ENCODE peak calls at places on chromosomes 16 and 17, in eight cellular contexts. E is colonic mucosa; H is CD8-positive, alpha-beta T cell; Z is AG04449; C is fibroblast of mammary gland; Y is choroid plexus epithelial cell; I is cardiac fibroblast; W is stomach. Q is an unnamed sample.

GRCh38 chr16:67336646-67337045 is 10.0 kb downstream of the LRRC36 start:
- DNase-seq in E (no peak), H (no peak), W (no peak), Y (no peak), C (peak), I (no peak), Z (no peak), Q (no peak)

GRCh38 chr17:82236142-82236971 is 7.5 kb downstream of the SLC16A3 start:
- DNase-seq in W (peak), E (peak), C (peak), Z (no peak), Y (peak), I (peak), H (peak), Q (peak)

GRCh38 chr17:66281671-66282369 is 20.6 kb upstream of the PRKCA start:
- DNase-seq in Z (no peak), I (no peak), E (no peak), W (no peak), H (no peak), Y (no peak), C (no peak), Q (no peak)

GRCh38 chr16:15816228-15816627 is 40.6 kb downstream of the MYH11 start:
- DNase-seq in I (no peak), Y (no peak), C (no peak), W (no peak), Z (no peak), H (no peak), E (no peak), Q (no peak)

GRCh38 chr16:78321611-78322010 is 222.2 kb downstream of the WWOX start:
- DNase-seq in Y (no peak), I (no peak), H (no peak), Z (no peak), C (no peak), E (no peak), W (no peak), Q (no peak)

GRCh38 chr17:82458885-82459424 is 414 bp downstream of the NARF start:
- DNase-seq in C (no peak), I (peak), Y (peak), Z (no peak), H (no peak), E (peak), W (peak), Q (peak)

GRCh38 chr17:60372790-60373483 is 19.0 kb downstream of the USP32 start:
- DNase-seq in I (peak), C (peak), H (no peak), Y (peak), E (no peak), W (no peak), Z (no peak), Q (peak)

GRCh38 chr16:54431997-54432367 is 145.4 kb upstream of the IRX3 start:
- DNase-seq in Z (no peak), I (no peak), Y (no peak), W (no peak), H (no peak), E (no peak), C (no peak), Q (no peak)

GRCh38 chr17:35243459-35244204 is 760 bp downstream of the SLFN5 start:
- DNase-seq in W (peak), Y (peak), C (peak), Z (peak), H (peak), E (peak), I (peak), Q (peak)

GRCh38 chr17:27310548-27311110 is 16.7 kb downstream of the WSB1 start:
- DNase-seq in C (no peak), W (no peak), H (no peak), I (no peak), Y (no peak), E (no peak), Z (no peak), Q (no peak)

GRCh38 chr16:30778549-30779244 is 8.3 kb downstream of the ZNF629 start:
- DNase-seq in E (no peak), W (no peak), H (no peak), Z (no peak), C (peak), I (peak), Y (peak), Q (peak)

GRCh38 chr17:76943781-76944213 is 75.6 kb downstream of the MGAT5B start:
- DNase-seq in C (no peak), E (no peak), H (no peak), Z (no peak), I (no peak), Y (no peak), W (no peak), Q (no peak)

GRCh38 chr17:58995247-58995940 is 111.3 kb downstream of the TRIM37 start:
- DNase-seq in W (no peak), E (no peak), C (no peak), Z (no peak), H (no peak), Y (peak), I (peak), Q (no peak)

GRCh38 chr16:11076259-11077018 is 132.1 kb downstream of the CLEC16A start:
- DNase-seq in H (peak), C (no peak), E (no peak), Z (no peak), W (no peak), I (no peak), Y (no peak), Q (peak)

GRCh38 chr17:34235389-34236028 is 19.6 kb upstream of the CCL2 start:
- DNase-seq in Y (no peak), C (peak), H (no peak), Z (no peak), I (peak), W (peak), E (peak), Q (no peak)

GRCh38 chr17:17104494-17104893 is 62.2 kb downstream of the MPRIP start:
- DNase-seq in Z (no peak), C (no peak), H (no peak), E (no peak), W (no peak), Y (no peak), I (no peak), Q (no peak)

GRCh38 chr16:48381201-48381600 is 4.0 kb downstream of the SIAH1 start:
- DNase-seq in E (no peak), Y (peak), C (peak), I (no peak), H (no peak), Z (no peak), W (no peak), Q (peak)

GRCh38 chr16:89144681-89145080 is 26.9 kb upstream of the CDH15 start:
- DNase-seq in I (no peak), W (no peak), E (no peak), Y (no peak), C (no peak), H (peak), Z (no peak), Q (no peak)

GRCh38 chr16:78096386-78096785 is 3.1 kb upstream of the WWOX start:
- DNase-seq in E (no peak), I (no peak), W (no peak), Y (no peak), C (peak), H (no peak), Z (no peak), Q (no peak)

GRCh38 chr16:7482028-7482427 is 149.4 kb downstream of the RBFOX1 start:
- DNase-seq in H (no peak), W (no peak), I (no peak), C (no peak), Y (no peak), Z (no peak), E (no peak), Q (no peak)

GRCh38 chr17:78235885-78236284 is 4.5 kb downstream of the TMEM235 start:
- DNase-seq in C (no peak), I (no peak), Y (no peak), H (no peak), E (no peak), Z (no peak), W (no peak), Q (no peak)

GRCh38 chr17:69869667-69870066 is 205.4 kb upstream of the KCNJ16 start:
- DNase-seq in W (no peak), E (no peak), Z (no peak), Y (no peak), C (no peak), I (no peak), H (no peak), Q (no peak)

GRCh38 chr16:4307215-4308037 is 8.4 kb upstream of the GLIS2 start:
- DNase-seq in E (peak), Z (peak), Y (peak), H (peak), W (peak), C (peak), I (peak), Q (peak)

GRCh38 chr17:51951737-51952136 is 206.8 kb downstream of the CA10 start:
- DNase-seq in E (no peak), W (no peak), H (no peak), Z (no peak), C (no peak), I (no peak), Y (no peak), Q (no peak)

GRCh38 chr16:53166099-53166498 is 111.3 kb downstream of the CHD9 start:
- DNase-seq in H (no peak), C (no peak), Y (peak), Z (no peak), E (no peak), I (peak), W (no peak), Q (no peak)

GRCh38 chr17:9389116-9389515 is 186.5 kb downstream of the STX8 start:
- DNase-seq in I (peak), W (no peak), Z (peak), C (peak), E (no peak), Y (peak), H (no peak), Q (peak)

GRCh38 chr16:57042157-57043111 is 49.9 kb upstream of the CPNE2 start:
- DNase-seq in Y (peak), H (peak), I (no peak), Z (no peak), W (no peak), E (no peak), C (no peak), Q (no peak)

GRCh38 chr16:1581804-1582203 is 30.1 kb downstream of the IFT140 start:
- DNase-seq in W (no peak), E (no peak), Y (no peak), C (no peak), Z (no peak), I (no peak), H (no peak), Q (no peak)

GRCh38 chr16:2835638-2836493 is 5.8 kb downstream of the ZG16B start:
- DNase-seq in Y (peak), I (peak), Z (peak), E (peak), H (no peak), W (peak), C (peak), Q (peak)
- TF ChIP-seq CTCF in Y (no peak), I (no peak), Z (no peak), E (no peak), H (no peak), W (no peak), C (no peak), Q (no peak)

GRCh38 chr16:29663020-29663828 is at the start of gene SPN:
- DNase-seq in I (no peak), H (peak), Y (no peak), Z (no peak), C (no peak), W (no peak), E (no peak), Q (no peak)
- H3K4me3 ChIP-seq in I (no peak), H (peak), Y (no peak), Z (no peak), C (no peak), W (peak), E (peak), Q (no peak)

GRCh38 chr17:49191407-49191916 is 18.9 kb downstream of the GNGT2 start:
- DNase-seq in E (no peak), I (peak), Y (peak), W (no peak), Z (no peak), H (no peak), C (no peak), Q (no peak)

GRCh38 chr17:49193513-49194296 is 16.7 kb downstream of the GNGT2 start:
- DNase-seq in Z (no peak), I (peak), C (peak), H (peak), E (peak), Y (peak), W (peak), Q (peak)

GRCh38 chr17:49194297-49194607 is 16.1 kb downstream of the GNGT2 start:
- DNase-seq in W (no peak), I (no peak), Z (no peak), H (no peak), C (no peak), Y (no peak), E (no peak), Q (no peak)

GRCh38 chr17:49190932-49191331 is 19.4 kb downstream of the GNGT2 start:
- DNase-seq in I (no peak), C (no peak), Z (no peak), H (no peak), W (no peak), Y (no peak), E (no peak), Q (no peak)

DNA sequence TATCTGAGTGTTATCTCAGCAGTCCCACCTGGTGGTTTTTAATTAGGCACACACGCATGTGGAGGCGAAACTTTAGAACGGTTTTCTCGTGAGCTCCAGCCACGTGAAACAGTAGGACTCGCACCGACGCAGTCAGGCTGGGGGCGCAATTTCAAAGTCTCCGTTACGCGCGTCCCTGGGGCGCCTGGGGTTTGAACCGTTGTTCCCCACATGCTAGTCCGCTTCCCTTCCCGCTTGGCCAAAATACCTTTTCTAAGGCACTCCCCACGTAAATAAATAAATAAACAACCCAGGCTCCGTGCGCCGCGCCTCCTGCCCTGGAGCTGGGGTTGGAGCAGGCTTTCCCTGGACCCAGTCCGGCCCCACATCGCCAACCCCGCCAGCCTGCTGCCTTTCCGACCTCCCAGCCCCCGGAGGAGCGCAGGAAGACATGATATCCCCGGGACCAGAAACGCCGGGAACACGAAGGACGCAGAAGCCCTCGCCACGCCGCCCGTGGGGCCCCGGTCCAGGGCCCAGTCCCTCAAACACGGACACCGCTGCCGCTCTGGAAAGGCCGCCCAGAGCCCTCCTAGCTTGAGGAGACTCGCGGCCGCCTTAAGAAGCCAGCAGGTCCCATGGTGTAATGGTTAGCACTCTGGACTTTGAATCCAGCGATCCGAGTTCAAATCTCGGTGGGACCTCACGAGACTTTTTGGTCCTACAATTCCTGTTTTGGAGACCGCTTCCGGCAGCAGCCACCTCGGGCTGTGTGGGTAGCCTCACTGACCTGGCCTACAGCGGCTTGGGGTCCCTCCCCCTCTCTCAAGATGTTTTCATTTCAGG is 18.2 kb downstream of the GNGT2 start:
- DNase-seq in W (peak), E (peak), C (peak), Z (peak), Y (peak), H (peak), I (peak), Q (peak)
- TF ChIP-seq CTCF in W (no peak), E (no peak), C (peak), Z (peak), Y (peak), H (peak), I (peak), Q (peak)

DNA sequence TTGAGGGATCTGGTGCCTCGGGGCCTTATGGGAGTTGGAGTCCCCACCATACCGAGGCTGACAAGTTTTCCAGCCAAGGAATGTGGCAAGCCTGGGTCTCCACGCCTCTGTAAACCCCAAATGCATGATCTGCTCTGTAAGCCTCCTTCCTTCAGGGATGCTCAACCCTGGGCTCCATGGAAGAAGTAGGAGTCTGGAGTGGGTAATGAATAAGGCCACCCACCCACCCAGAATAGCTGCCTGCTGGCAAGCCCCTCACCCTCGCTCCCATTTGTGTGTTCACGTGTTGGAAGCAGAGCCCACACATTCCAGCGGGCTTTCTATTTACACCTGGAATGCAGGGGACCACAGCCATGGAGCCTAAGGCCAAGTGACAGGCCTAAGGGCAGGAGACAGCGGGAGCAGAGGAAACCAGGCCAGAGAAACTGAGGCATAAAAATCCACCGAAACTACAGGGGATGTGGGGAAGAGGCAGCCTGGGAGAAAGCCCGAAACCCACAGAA is 4.4 kb downstream of the DLG4 start:
- DNase-seq in H (no peak), Z (no peak), Y (no peak), E (no peak), I (no peak), C (no peak), W (peak), Q (no peak)
- H3K4me3 ChIP-seq in H (peak), Z (peak), Y (peak), E (no peak), I (peak), C (peak), W (peak), Q (peak)